ENCODE peak calls at places on chromosomes 5 and 9, in five cellular contexts. J is endodermal cell, W is tibial nerve, U is heart right ventricle, B is lung. G is an unnamed sample. For H3K4me1, the result is how much of the 10 kb centered on the place peaks cover.

GRCh38 chr9:886886-887285 is 45.4 kb downstream of the DMRT1 start:
- DNase-seq in J (no peak), W (no peak), U (no peak), B (no peak), G (no peak)

GRCh38 chr9:127896395-127897193 is 2.8 kb downstream of the ST6GALNAC6 start:
- DNase-seq in J (peak), W (no peak), U (no peak), B (no peak), G (no peak)

GRCh38 chr9:132499251-132499650 is 83.2 kb upstream of the BARHL1 start:
- DNase-seq in J (no peak), W (no peak), U (no peak), B (no peak), G (no peak)

GRCh38 chr5:139961435-139962157 is 81.5 kb downstream of the NRG2 start:
- DNase-seq in J (peak), W (no peak), U (no peak), B (no peak), G (no peak)

GRCh38 chr5:15554542-15554941 is 54.6 kb downstream of the FBXL7 start:
- DNase-seq in J (peak), W (no peak), U (no peak), B (no peak), G (no peak)

GRCh38 chr9:38697901-38698300 is 22.0 kb downstream of the FAM240B start:
- DNase-seq in J (no peak), W (no peak), U (no peak), B (no peak), G (no peak)

GRCh38 chr5:106481375-106481774 is 1189.4 kb downstream of the EFNA5 start:
- DNase-seq in J (no peak), W (no peak), U (no peak), B (no peak), G (no peak)

GRCh38 chr5:13477118-13477737 is 467.3 kb downstream of the DNAH5 start:
- DNase-seq in J (no peak), W (no peak), U (no peak), B (no peak), G (no peak)

GRCh38 chr5:2709996-2710689 is 41.3 kb downstream of the IRX2 start:
- DNase-seq in J (no peak), W (no peak), U (no peak), B (no peak), G (no peak)

GRCh38 chr5:80705801-80706200 is 51.0 kb upstream of the DHFR start:
- DNase-seq in J (no peak), W (no peak), U (no peak), B (no peak), G (no peak)

GRCh38 chr9:22158983-22159382 is 149.9 kb upstream of the CDKN2B start:
- DNase-seq in J (no peak), W (peak), U (no peak), B (peak), G (peak)

GRCh38 chr9:91734371-91734981 is 215.6 kb downstream of the ROR2 start:
- DNase-seq in J (peak), W (peak), U (peak), B (peak), G (peak)

GRCh38 chr9:124854822-124855221 is 1.6 kb downstream of the WDR38 start:
- DNase-seq in J (no peak), W (no peak), U (no peak), B (no peak), G (no peak)

GRCh38 chr5:112563169-112563826 is 144.2 kb upstream of the EPB41L4A start:
- DNase-seq in J (no peak), W (no peak), U (no peak), B (no peak), G (no peak)

GRCh38 chr9:7802666-7803065 is 3.1 kb upstream of the DMAC1 start:
- DNase-seq in J (no peak), W (no peak), U (no peak), B (no peak), G (no peak)

GRCh38 chr9:15738011-15738410 is 185.2 kb downstream of the CCDC171 start:
- DNase-seq in J (no peak), W (no peak), U (no peak), B (no peak), G (no peak)

GRCh38 chr5:36300181-36300926 is 1.3 kb downstream of the RANBP3L start:
- DNase-seq in J (no peak), W (no peak), U (no peak), B (no peak), G (no peak)

GRCh38 chr9:37309136-37309535 is 113.4 kb upstream of the GRHPR start:
- DNase-seq in J (peak), W (no peak), U (no peak), B (no peak), G (no peak)

GRCh38 chr9:132042324-132042723 is 37.3 kb downstream of the MED27 start:
- DNase-seq in J (no peak), W (no peak), U (no peak), B (no peak), G (no peak)

GRCh38 chr5:118548761-118549160 is 439.6 kb downstream of the DTWD2 start:
- DNase-seq in J (no peak), W (no peak), U (no peak), B (no peak), G (no peak)

GRCh38 chr9:3059781-3060468 is 216.0 kb upstream of the PUM3 start:
- DNase-seq in J (no peak), W (no peak), U (no peak), B (no peak), G (no peak)

GRCh38 chr9:14346826-14347407 is 33.0 kb upstream of the NFIB start:
- DNase-seq in J (peak), W (no peak), U (peak), B (no peak), G (peak)

GRCh38 chr9:98330831-98331230 is 75.4 kb upstream of the TBC1D2 start:
- DNase-seq in J (no peak), W (no peak), U (no peak), B (no peak), G (no peak)

GRCh38 chr9:12604154-12604825 is 88.9 kb upstream of the TYRP1 start:
- DNase-seq in J (no peak), W (no peak), U (no peak), B (no peak), G (no peak)

GRCh38 chr5:80082731-80083114 is 47.6 kb downstream of the THBS4 start:
- DNase-seq in J (peak), W (peak), U (peak), B (peak), G (peak)

GRCh38 chr5:177403194-177403825 is 2.8 kb upstream of the PFN3 start:
- DNase-seq in J (peak), W (no peak), U (no peak), B (no peak), G (no peak)

GRCh38 chr9:119307471-119307870 is 61.8 kb downstream of the BRINP1 start:
- DNase-seq in J (no peak), W (no peak), U (no peak), B (no peak), G (no peak)

GRCh38 chr9:94846739-94847138 is 120.2 kb downstream of the AOPEP start:
- DNase-seq in J (no peak), W (no peak), U (no peak), B (no peak), G (no peak)

GRCh38 chr5:38191693-38192092 is 66.7 kb upstream of the EGFLAM start:
- DNase-seq in J (no peak), W (no peak), U (no peak), B (no peak), G (no peak)

GRCh38 chr9:107667700-107668099 is 178.1 kb upstream of the KLF4 start:
- DNase-seq in J (no peak), W (no peak), U (peak), B (no peak), G (peak)

GRCh38 chr5:68762201-68762600 is 331.6 kb upstream of the SLC30A5 start:
- DNase-seq in J (no peak), W (no peak), U (no peak), B (no peak), G (no peak)

GRCh38 chr5:35360671-35361070 is 130.4 kb upstream of the PRLR start:
- DNase-seq in J (no peak), W (no peak), U (no peak), B (no peak), G (peak)

GRCh38 chr9:135887021-135887507 is 20.3 kb downstream of the CAMSAP1 start:
- DNase-seq in J (no peak), W (no peak), U (peak), B (no peak), G (no peak)

GRCh38 chr5:36202521-36202961 is 39.2 kb downstream of the NADK2 start:
- DNase-seq in J (no peak), W (no peak), U (no peak), B (no peak), G (peak)

GRCh38 chr9:113011911-113012381 is at the start of gene ZNF883:
- DNase-seq in J (peak), W (no peak), U (peak), B (peak), G (peak)

GRCh38 chr5:107937198-107937597 is 266.5 kb upstream of the EFNA5 start:
- DNase-seq in J (no peak), W (no peak), U (no peak), B (no peak), G (no peak)

GRCh38 chr9:132031869-132032583 is 47.6 kb downstream of the MED27 start:
- DNase-seq in J (no peak), W (no peak), U (no peak), B (no peak), G (no peak)

GRCh38 chr9:107681988-107682387 is 192.4 kb upstream of the KLF4 start:
- DNase-seq in J (peak), W (no peak), U (no peak), B (no peak), G (no peak)

DNA sequence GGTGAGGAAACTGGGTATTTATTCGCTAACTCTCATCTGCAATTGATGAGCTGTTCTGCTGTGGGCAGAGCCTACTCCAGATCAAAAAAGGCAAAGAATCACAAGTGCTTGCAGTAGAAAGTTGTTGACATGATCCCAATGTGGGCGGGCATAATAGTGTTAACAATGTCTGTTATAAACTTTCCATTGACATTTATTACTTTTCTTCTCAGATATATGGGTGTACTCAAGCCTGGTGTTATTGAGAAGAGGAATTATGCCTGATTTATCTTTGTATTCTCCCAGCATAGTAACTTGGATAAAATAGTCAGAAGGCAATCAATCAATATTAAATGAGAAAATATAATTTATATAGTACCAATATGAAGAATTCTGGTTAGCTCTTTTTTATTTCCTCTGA is 47.8 kb downstream of the ZNF474 start:
- DNase-seq in J (no peak), W (no peak), U (no peak), B (no peak), G (no peak)
- H3K4me1 ChIP-seq in J (under half), W (under half), U (under half), B (under half), G (under half)

DNA sequence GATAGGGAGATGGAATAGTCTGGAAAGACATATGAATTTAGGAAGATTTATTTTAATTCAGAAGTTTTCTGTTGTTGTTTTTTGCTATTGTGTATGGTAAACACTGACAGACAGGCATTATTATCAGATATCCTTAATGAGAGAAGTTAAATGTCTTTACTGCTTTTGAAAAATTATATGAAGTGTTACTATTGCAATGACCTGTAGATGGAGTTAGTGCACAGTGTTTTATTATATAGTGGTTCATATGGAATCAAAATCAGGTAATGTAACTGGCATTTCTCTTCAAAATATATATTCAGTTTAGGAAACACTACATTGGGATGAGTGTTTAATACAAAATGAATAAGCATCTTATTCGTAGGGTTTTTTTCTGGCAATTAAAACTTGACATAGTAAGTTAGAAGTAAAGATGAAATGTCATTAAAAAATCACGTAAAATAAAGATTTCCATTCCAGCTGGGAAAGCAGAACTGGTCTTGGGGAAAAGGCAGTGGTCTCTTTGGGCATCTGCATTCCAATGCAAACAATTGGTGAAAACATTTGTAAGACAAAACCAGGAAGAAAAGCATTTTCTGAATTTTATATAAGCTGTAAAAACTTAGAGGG is 3.9 kb downstream of the GABRA1 start:
- DNase-seq in J (no peak), W (no peak), U (no peak), B (no peak), G (no peak)
- TF ChIP-seq CTCF in J (peak), W (no peak), U (peak), B (no peak), G (no peak)

GRCh38 chr9:93468763-93469456 is 15.5 kb upstream of the FAM120AOS start:
- DNase-seq in J (peak), W (no peak), U (no peak), B (no peak), G (no peak)
- H3K27ac ChIP-seq in J (no peak), W (no peak), U (peak), B (peak), G (no peak)

DNA sequence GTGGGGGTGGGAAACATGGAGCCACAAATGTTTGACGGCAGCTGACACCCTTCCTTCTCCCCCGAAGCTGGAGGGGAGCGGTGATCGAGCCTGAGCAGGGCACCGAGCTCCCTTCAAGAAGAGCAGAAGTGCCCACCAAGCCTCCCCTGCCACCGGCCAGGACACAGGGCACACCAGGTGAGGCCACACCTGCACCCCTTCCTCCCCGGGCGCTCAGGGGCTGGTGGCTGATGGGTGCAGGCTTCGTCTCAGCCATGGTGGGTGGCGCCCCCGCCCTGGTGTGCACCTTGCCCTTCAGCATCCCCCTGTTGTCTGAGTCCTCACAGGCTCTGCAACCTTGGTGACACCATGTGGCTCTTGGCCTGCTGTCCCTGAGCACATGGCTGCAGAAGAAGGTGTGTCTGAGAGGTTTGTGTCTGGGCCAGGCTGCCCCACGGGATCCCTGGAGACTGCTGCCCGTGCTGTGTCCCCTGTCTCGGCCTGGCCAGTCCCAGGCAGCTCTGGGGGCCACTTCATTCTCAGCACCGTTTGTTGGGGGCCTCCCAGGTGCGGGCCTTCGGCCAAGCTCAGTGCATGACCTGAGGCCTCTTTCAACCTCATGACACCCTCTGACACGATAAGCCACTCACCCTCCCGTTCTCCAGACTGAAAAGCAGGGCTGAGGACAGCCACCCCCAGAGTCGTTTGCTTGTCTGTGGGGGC is 11.1 kb downstream of the MAN1B1 start:
- DNase-seq in J (no peak), W (no peak), U (no peak), B (no peak), G (no peak)
- H3K4me1 ChIP-seq in J (under half), W (under half), U (under half), B (under half), G (under half)

DNA sequence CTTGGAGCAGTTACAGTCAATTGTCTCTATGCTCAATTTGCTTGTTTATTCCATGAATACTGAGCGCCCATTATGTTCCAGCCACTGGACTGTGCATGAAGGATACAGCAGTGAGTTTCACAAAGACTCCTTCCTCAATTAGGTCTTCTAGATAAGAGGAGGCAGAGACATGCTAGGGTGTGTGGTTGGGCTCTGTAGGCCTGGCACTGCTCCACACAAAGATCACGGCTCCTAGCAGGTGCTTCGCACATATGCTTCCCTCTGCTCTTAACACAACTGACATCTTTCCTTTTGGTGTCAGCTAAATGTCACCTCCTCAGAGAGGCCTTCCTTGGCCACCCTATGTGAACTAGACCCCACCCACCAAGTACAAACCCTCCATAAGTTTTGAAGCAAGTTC is 10.9 kb downstream of the IL12B start:
- DNase-seq in J (no peak), W (no peak), U (no peak), B (no peak), G (no peak)
- TF ChIP-seq CTCF in J (no peak), W (no peak), U (no peak), B (no peak), G (no peak)

DNA sequence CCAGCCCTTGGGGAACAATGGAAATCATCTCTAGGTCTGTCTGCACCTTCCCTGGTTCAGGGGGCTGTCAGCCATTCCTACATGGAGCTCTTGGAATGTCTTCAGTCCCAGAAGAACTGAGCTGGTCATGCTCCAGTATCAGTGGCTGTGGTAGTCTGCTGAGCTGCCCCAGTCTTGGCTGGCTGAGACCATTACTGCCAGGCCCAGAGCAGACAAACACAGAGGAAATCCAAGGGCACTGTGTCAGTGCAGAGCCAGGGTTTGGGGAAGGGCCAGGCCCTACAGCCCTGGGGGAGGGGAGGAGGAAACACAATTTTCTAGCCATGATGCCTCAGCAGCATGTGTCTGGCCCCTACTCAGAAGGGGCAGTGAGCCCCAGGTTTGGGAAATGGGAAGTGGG is 58.4 kb downstream of the ARHGEF37 start:
- DNase-seq in J (peak), W (no peak), U (no peak), B (no peak), G (no peak)
- H3K27ac ChIP-seq in J (no peak), W (no peak), U (no peak), B (peak), G (no peak)

DNA sequence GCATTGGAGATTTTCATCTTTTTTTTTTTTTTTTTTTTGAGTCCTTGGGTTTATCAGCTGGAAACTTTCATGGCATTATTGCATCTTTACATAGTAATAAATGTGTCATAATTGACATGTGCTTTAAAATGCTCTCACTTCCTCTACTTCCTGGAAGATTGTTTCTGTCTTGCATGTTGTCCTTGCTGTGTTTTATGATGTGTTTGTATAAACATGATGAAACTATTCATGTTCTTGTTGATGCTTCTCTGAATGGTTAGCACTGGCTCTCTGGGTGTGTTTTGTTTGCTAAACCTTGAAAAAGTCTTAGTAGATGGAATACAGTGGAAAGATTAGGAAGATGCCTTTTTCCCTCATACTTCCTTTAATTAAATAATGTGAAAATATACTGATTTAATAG is 87.9 kb downstream of the IQGAP2 start:
- DNase-seq in J (no peak), W (no peak), U (no peak), B (no peak), G (no peak)
- H3K4me1 ChIP-seq in J (under half), W (under half), U (under half), B (under half), G (under half)

DNA sequence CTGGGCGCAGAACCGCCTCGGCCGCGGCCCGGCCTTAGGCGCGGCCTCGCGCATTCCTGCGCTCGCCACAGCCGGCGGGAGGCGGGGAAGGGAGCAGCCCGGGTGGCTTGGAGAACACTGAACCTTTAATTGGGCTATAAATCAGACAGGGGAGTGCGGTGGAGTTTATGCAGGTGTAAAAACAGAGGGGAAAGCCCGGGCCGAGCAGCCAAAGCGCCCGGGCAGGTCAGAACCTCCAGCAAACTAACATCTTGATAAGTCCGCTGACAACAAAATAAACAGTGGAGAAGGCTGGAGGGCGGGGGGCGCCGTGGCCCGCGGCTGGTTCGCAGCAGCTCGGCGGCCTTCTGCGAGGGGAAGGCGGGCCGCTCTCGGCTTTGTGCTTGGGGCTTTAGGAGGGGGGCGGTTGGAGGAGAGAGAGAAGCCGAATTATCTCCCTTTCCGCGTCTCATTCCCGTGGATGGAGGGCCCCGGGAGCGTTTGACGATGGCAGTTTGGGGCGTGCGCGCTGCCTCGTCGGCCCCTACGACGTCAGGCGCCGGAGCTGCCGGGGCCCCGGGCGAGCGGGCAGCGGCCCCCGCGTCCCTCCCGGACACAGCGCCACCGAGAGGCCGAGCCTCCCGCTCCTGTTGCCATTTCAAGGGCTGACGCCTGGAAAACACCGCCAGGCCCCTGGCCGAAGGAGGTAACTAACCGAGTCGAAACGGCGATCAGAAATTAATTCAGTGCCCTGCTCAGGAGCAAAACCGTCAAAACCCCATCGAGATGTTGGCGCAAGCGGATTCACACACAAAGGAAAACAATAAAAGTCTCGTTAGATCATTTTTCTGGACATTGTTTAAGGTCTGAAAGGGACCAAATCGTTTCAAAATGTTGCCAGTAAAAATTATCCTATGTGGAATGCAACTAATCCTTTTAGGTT is 11.2 kb downstream of the FOXD1 start:
- DNase-seq in J (peak), W (no peak), U (peak), B (no peak), G (no peak)
- TF ChIP-seq CTCF in J (peak), W (peak), U (no peak), B (no peak), G (no peak)

G was measured in thyroid gland.